ENCODE peak calls at places on chromosomes 13 and 19, in seven cellular contexts. H, A, O, J, K, S and L are unnamed samples.

GRCh38 chr19:33385956-33386355 is 12.4 kb downstream of the CEBPG start:
- DNase-seq in J (peak; percentile 60), S (no peak), K (no peak), O (no peak), H (no peak), A (no peak), L (peak; percentile 22)

GRCh38 chr13:80923907-80924306 is 583.0 kb upstream of the SPRY2 start:
- DNase-seq in J (no peak), S (no peak), K (no peak), A (no peak), O (no peak), H (peak; percentile 62), L (peak; percentile 4)

GRCh38 chr13:94239135-94239534 is 240.3 kb downstream of the DCT start:
- DNase-seq in K (no peak), J (no peak), H (peak; percentile 26), A (no peak), O (no peak), S (no peak), L (no peak)

GRCh38 chr13:31175847-31176536 is 14.3 kb upstream of the HSPH1 start:
- DNase-seq in A (no peak), J (no peak), K (no peak), H (no peak), S (no peak), O (no peak), L (no peak)

GRCh38 chr13:99805361-99805760 is 166.2 kb downstream of the ZIC5 start:
- DNase-seq in O (no peak), J (no peak), S (peak; percentile 18), K (no peak), H (no peak), A (no peak), L (no peak)

GRCh38 chr19:45752639-45753038 is 16.4 kb downstream of the SIX5 start:
- DNase-seq in J (no peak), H (no peak), O (no peak), S (no peak), K (no peak), A (no peak), L (no peak)

GRCh38 chr19:58182577-58182988 is 278 bp upstream of the ZNF274 start:
- DNase-seq in H (no peak), J (no peak), A (no peak), S (no peak), O (no peak), K (no peak), L (no peak)

GRCh38 chr13:106587787-106588186 is 19.9 kb upstream of the ARGLU1 start:
- DNase-seq in J (no peak), A (no peak), H (no peak), O (no peak), S (no peak), K (no peak), L (no peak)

GRCh38 chr13:42892760-42893159 is 99.3 kb downstream of the EPSTI1 start:
- DNase-seq in O (no peak), H (peak; percentile 69), K (no peak), A (no peak), J (no peak), S (no peak), L (peak; percentile 21)

GRCh38 chr13:69690999-69691398 is 416.6 kb upstream of the ATXN8OS start:
- DNase-seq in A (no peak), S (no peak), J (no peak), O (no peak), K (no peak), H (no peak), L (no peak)

GRCh38 chr19:4449022-4449825 is 8.4 kb downstream of the UBXN6 start:
- DNase-seq in J (peak; percentile 85), H (peak; percentile 60), O (peak; percentile 77), K (no peak), S (no peak), A (no peak), L (no peak)

GRCh38 chr19:28463493-28464053 is 749.4 kb downstream of the UQCRFS1 start:
- DNase-seq in H (no peak), K (no peak), J (no peak), S (no peak), O (no peak), A (no peak), L (no peak)

GRCh38 chr13:36880961-36881360 is 39.1 kb downstream of the SMAD9 start:
- DNase-seq in K (no peak), J (no peak), A (no peak), S (no peak), H (no peak), O (no peak), L (no peak)

GRCh38 chr13:55516610-55517009 is 1624.1 kb upstream of the PRR20A start:
- DNase-seq in S (no peak), K (no peak), H (peak; percentile 2), A (no peak), O (no peak), J (no peak), L (no peak)

GRCh38 chr13:77176350-77176749 is 149.4 kb upstream of the FBXL3 start:
- DNase-seq in O (no peak), S (no peak), J (no peak), H (peak; percentile 32), K (no peak), A (no peak), L (no peak)

GRCh38 chr13:106818971-106819370 is 251.0 kb upstream of the ARGLU1 start:
- DNase-seq in O (no peak), A (no peak), J (no peak), K (no peak), S (no peak), H (no peak), L (no peak)

GRCh38 chr19:11377237-11377636 is 2.8 kb downstream of the SWSAP1 start:
- DNase-seq in H (peak; percentile 92), K (no peak), O (no peak), J (no peak), A (peak; percentile 52), S (no peak), L (no peak)

GRCh38 chr19:49422407-49423277 is 599 bp downstream of the PTH2 start:
- DNase-seq in H (peak; percentile 20), J (peak; percentile 38), S (peak; percentile 75), O (no peak), K (peak; percentile 51), A (no peak), L (peak; percentile 58)

GRCh38 chr19:49997709-49998108 is 27.5 kb downstream of the VRK3 start:
- DNase-seq in S (peak; percentile 19), H (peak; percentile 21), O (no peak), A (no peak), K (no peak), J (no peak), L (peak; percentile 68)

GRCh38 chr13:103839460-103839859 is 773.2 kb upstream of the SLC10A2 start:
- DNase-seq in S (no peak), O (no peak), A (no peak), H (no peak), J (no peak), K (no peak), L (no peak)

GRCh38 chr13:31380728-31381127 is 181.0 kb downstream of the B3GLCT start:
- DNase-seq in J (no peak), O (no peak), H (no peak), A (no peak), K (no peak), S (no peak), L (no peak)

GRCh38 chr19:27972291-27973040 is 1240.5 kb downstream of the UQCRFS1 start:
- DNase-seq in K (no peak), S (no peak), A (no peak), O (no peak), H (no peak), J (no peak), L (no peak)

GRCh38 chr13:101146101-101146898 is 270.0 kb downstream of the NALCN start:
- DNase-seq in J (no peak), O (no peak), K (no peak), H (no peak), S (no peak), A (no peak), L (no peak)

GRCh38 chr13:95660981-95661581 is 15.9 kb upstream of the DNAJC3 start:
- DNase-seq in A (no peak), H (peak; percentile 69), J (no peak), O (no peak), K (no peak), S (peak; percentile 14), L (peak; percentile 67)

GRCh38 chr19:33193864-33194362 is at the start of gene LRP3:
- DNase-seq in S (no peak), O (no peak), A (no peak), H (peak; percentile 22), K (peak; percentile 64), J (peak; percentile 60), L (peak; percentile 43)

DNA sequence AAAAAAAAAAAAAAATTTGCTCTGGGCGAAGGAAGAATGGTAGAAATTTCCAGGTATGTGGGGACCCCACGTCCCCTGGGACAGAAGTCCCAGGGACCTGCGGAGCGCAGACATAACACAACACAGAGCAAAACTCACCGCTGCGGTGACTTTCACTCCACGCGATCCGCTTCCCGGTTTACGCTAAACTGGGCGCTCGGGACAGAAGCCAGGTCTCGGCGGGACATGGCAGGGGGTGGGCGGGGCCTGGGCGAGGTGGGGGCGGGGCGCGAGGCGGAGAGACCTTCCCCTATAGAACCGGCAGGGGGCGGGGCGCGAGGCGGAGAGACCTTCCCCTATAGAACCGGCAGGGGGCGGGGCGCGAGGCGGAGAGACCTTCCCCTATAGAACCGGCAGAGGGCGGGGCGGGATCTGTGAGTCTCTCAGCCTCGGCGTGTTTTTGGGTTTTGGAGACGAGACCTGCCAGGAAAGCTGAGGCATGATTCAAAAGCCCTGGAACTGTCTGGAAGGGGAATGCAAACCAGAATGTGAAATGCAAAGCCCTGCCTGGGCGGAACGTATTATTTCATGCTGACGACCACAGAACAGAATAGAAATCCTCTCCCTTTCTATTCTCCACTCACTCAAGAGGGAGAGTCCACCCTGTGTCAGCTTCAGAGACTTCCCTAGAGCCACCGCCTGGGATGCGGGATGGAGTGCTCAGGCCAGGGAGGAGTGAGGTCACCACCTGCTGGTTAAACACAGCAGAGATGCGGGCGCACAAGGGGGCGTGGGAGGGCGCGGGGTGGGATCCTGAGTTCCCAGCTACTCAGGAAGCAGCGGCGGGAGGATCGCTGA is 20.2 kb upstream of the ERVV-1 start:
- DNase-seq in J (peak; percentile 75), H (peak; percentile 84), O (peak; percentile 91), S (peak; percentile 82), A (peak; percentile 55), K (peak; percentile 93), L (peak; percentile 61)
- TF ChIP-seq CTCF in J (peak; percentile 85), H (peak; percentile 16), O (peak; percentile 61), S (peak; percentile 97), A (no peak), K (peak; percentile 98), L (peak; percentile 57)

DNA sequence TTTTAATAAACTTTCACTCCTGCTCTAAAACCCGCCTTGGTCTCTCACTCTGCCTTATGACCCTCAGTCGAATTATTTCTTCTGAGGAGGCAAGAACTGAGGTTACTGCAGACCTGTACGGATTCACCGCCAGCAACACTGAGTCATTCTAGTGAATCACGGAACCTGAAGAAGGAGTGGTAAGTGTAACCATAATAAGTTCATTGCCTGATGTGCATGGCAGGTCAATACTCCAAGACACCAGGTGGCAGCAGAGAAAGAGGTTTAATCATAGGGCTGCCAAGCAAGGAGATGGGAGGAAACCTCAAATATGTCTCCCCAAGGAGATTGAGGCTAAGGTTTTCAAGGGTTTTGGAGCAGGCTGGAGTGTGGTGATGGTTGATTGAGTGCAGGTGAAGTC is 204.3 kb upstream of the IPO5 start:
- DNase-seq in J (no peak), O (no peak), A (no peak), S (no peak), K (no peak), H (no peak), L (no peak)
- TF ChIP-seq CTCF in J (no peak), O (no peak), A (no peak), S (no peak), K (no peak), H (no peak), L (no peak)

GRCh38 chr13:109333893-109334651 is 452.3 kb downstream of the IRS2 start:
- DNase-seq in S (no peak), K (no peak), J (no peak), H (no peak), O (no peak), A (no peak), L (no peak)
- TF ChIP-seq CTCF in S (no peak), K (no peak), J (peak; percentile 47), H (no peak), O (no peak), A (no peak), L (no peak)

GRCh38 chr13:111114362-111115050 is 604 bp upstream of the ARHGEF7 start:
- DNase-seq in A (no peak), O (peak; percentile 89), K (peak; percentile 49), J (peak; percentile 58), H (peak; percentile 36), S (peak; percentile 52), L (no peak)
- TF ChIP-seq CTCF in A (no peak), O (no peak), K (no peak), J (no peak), H (no peak), S (no peak), L (no peak)